ENCODE peak calls at places on chromosomes 13 and 19, in four cellular contexts. Z is H1, U is HepG2, S is GM12878. E is an unnamed sample.

GRCh38 chr13:97574926-97575325 is 141.0 kb downstream of the RAP2A start:
- DNase-seq in S (no peak), Z (peak; percentile 48), U (peak; percentile 38), E (no peak)

GRCh38 chr13:18943721-18944391 is 237.8 kb downstream of the TUBA3C start:
- DNase-seq in Z (no peak), U (no peak), S (no peak), E (no peak)

GRCh38 chr19:41748012-41748411 is 7.3 kb upstream of the CEACAM6 start:
- DNase-seq in U (no peak), S (no peak), Z (no peak), E (no peak)

GRCh38 chr13:30520571-30520970 is 54.8 kb upstream of the HMGB1 start:
- DNase-seq in S (no peak), Z (no peak), U (no peak), E (no peak)

GRCh38 chr19:38735257-38735686 is 9.0 kb downstream of the CAPN12 start:
- DNase-seq in U (no peak), S (no peak), Z (peak; percentile 82), E (no peak)

GRCh38 chr13:36979361-36980040 is 19.6 kb downstream of the ALG5 start:
- DNase-seq in Z (no peak), U (no peak), S (no peak), E (no peak)

GRCh38 chr19:53808710-53809125 is 15.4 kb downstream of the NLRP12 start:
- DNase-seq in U (peak; percentile 68), Z (no peak), S (no peak), E (peak; percentile 57)

GRCh38 chr13:78621086-78621485 is 17.7 kb upstream of the POU4F1 start:
- DNase-seq in S (no peak), Z (no peak), U (no peak), E (no peak)

DNA sequence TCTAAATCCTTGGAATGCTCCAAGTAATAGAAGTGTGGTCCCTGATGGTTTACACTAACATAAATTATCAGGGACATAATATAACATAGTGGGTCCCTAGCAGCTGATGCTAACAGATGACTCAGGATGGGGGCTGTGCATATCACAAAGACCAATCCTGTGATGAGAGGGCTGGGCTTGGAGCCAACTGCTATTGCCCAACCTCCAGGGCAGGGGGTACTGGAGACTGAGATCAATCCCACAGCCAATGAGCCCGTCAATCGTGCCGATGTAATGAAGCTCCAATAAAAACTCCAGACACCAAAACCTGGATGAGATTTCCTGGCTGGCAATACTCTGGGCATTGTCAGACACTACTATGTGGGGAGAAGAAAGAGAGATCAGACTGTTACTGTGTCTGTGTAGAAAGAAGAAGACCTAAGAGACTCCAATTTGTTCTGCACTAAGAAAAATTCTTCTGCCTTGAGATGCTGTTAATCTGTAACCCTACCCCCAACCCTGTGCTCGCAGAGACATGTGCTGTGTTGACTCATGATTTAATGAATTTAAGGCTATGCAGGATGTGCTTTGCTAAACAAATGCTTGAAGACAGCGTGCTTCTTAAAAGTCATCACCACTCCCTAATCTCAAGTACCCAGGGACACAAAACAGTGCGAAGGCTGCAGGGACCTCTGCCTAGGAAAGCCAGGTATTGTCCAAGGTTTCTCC is 33.4 kb downstream of the ABCC4 start:
- DNase-seq in S (no peak), U (peak; percentile 45), Z (no peak), E (no peak)
- TF ChIP-seq SUZ12 in S (no peak), U (no peak), Z (no peak), E (no peak)

DNA sequence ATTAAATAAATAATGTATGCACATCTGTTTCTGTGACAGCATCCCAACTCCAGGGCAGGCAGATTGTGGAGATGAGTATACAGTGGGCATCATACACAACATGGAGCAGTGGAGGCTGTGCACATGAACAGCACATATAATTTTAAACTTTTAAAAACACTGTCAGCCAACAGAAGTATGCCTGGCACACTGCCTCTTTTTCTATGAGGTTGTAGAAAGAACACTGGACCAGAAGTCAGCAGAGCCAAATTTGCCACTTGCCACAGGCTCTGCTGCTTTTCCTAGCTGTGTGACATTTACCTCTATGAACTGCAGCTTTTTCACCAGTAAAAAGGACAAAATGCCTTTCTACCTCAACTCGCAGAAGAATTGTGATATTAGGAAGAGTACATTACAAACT is 118.7 kb downstream of the FRY start:
- DNase-seq in U (no peak), S (no peak), Z (no peak), E (no peak)
- TF ChIP-seq YY1 in U (no peak), S (no peak), Z (no peak), E (no peak)

DNA sequence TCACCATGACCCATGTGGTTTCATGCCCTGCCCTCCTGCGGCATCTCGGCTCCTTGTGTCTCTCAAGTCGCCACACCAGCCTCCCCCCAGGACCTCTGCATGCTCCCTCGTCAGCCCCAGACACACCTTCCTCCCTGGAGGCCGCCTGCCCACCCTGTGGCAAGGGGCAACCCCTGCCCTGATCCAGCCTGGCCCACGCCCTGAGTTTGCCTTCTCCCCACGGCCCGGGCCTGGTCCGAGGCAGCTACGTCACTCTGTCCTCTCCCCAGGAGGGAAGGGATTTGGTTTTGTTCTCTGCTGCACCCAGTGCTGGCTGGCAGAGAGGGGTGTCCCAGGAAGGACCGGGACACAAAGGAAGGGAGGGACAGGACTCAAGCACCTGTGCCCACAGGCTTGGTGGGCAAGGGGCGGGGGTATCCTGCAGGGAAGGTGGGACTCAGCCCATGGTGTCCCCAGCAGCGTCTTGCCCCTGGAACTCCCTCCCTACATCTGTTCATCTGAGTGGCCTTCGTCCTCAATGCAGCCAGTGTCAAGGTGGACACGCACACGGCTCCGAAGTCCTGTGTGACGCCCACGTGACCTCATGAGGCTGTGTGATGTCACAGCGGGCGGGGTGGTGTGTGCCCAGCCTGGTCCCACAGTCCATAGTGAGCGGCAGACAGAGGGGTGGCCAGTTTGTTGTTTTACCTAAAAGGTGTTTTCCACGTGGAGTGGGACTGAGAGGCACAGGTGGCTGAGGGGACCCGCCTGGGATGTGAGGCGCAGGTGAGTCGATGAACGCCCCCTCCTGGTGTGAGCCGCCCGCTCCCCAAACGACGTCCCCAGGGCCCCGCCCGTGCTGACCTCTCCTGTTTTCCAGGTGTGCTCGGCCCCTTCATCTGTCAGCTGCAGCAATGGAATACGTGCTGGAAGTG is at the start of gene TEX29:
- DNase-seq in U (no peak), Z (peak; percentile 54), S (no peak), E (no peak)
- TF ChIP-seq SUZ12 in U (no peak), Z (no peak), S (no peak), E (no peak)

DNA sequence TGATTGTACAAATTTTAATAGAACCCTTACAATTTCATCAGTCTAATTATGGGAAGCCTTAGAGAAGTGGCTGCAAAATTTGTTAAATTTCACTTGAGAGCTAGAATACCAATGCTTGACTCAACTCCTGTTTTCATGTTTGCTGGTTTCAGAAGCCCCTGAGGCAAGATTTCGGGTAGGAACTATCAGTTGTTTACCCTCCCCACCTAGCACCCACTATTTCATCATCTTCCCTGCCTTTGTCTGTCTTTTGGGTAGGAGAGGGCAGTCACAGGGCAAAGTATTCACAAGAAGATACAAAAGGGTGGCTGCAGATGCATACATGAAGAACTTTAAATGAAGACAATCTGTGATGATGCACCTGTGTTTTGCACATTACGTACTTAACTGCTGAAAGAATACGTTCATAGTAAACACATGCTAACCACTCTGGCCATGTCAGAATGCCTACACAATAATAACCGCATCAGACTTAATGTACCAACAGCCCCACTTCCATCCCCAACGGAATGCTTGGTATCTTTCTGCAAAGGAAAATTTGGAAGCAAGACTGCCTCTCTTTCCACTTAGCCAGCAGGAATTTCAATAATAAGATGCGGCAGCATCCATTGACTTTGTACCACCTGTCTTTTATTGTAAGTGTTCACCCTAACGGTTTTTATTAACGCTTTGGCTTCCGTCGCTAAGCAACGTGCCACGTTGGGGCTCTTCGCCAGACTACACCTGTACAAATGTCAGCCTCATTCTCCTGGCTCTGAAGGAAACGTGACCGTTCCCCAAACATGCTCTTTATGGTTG is 30.4 kb downstream of the TPT1 start:
- DNase-seq in Z (no peak), S (no peak), U (no peak), E (no peak)
- TF ChIP-seq YY1 in Z (no peak), S (no peak), U (no peak), E (no peak)

GRCh38 chr19:4370418-4371041 is 27.2 kb downstream of the MPND start:
- DNase-seq in Z (peak; percentile 44), U (no peak), S (no peak), E (no peak)

GRCh38 chr19:4369888-4370260 is 26.5 kb downstream of the MPND start:
- DNase-seq in S (no peak), Z (peak; percentile 74), U (no peak), E (no peak)

GRCh38 chr19:4371898-4372629 is 28.3 kb downstream of the SH3GL1 start:
- DNase-seq in Z (peak; percentile 43), S (no peak), U (no peak), E (no peak)

GRCh38 chr19:4372630-4373367 is 27.5 kb downstream of the SH3GL1 start:
- DNase-seq in Z (peak; percentile 41), U (no peak), S (no peak), E (no peak)

DNA sequence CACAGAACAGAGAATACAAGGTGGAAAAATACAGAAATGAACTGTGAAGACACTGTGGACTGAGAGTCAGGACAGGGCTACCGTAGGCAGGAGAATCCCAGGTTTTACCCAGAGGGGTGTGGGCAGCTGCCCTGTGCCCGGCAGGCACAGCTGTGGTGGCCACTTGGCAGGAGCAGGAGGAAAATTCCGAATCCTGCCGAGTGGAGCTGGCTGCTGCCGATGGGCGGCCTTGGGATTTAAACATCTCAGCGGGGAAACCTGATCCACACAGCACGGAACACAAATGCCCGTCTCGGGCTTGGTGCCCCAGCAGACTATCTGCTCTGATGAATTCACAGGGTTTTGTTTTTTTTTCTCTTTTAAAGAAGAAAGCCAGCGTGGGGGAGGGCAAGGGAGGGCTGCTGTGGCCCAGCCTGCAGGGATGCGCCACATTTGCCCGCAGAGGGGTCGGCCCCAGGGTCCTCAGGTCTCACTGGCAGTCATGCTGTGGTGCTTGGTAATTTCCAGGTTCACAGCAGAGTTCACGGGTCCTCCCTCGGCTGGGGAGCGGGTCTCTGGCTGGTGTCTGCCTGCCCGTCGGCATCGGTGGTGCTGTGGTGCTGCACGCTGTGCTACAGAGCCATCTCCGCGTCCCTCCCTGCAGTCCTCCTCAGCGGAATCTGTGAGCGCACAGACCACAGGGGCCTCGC is 28.0 kb downstream of the MPND start:
- DNase-seq in Z (no peak), U (no peak), S (no peak), E (no peak)
- TF ChIP-seq SUZ12 in Z (no peak), U (no peak), S (no peak), E (no peak)

GRCh38 chr19:45474191-45474940 is 6.6 kb downstream of the FOSB start:
- DNase-seq in U (no peak), Z (no peak), S (no peak), E (no peak)
- TF ChIP-seq YY1 in U (no peak), Z (no peak), S (no peak), E (no peak)

GRCh38 chr13:61413572-61413971 is 2.1 kb downstream of the PCDH20 start:
- DNase-seq in S (no peak), Z (peak; percentile 54), U (no peak), E (no peak)

GRCh38 chr13:61414136-61414535 is 1.5 kb downstream of the PCDH20 start:
- DNase-seq in Z (no peak), U (no peak), S (no peak), E (no peak)

GRCh38 chr13:61417171-61417570 is 1.5 kb upstream of the PCDH20 start:
- DNase-seq in U (no peak), S (no peak), Z (no peak), E (no peak)

GRCh38 chr13:61415749-61416148 is at the start of gene PCDH20:
- DNase-seq in S (no peak), U (no peak), Z (no peak), E (no peak)

GRCh38 chr13:61414686-61415664 is 674 bp downstream of the PCDH20 start:
- DNase-seq in Z (peak; percentile 78), U (peak; percentile 26), S (no peak), E (peak; percentile 56)
- TF ChIP-seq SUZ12 in Z (no peak), U (no peak), S (no peak), E (no peak)

E was measured in NT2/D1.